ENCODE peak calls at places on chromosomes 3 and 15, in six cellular contexts. K is neural crest cell, P is A172, E is NCI-H1930, S is RPMI7951, R is activated gamma-delta T cell treated with Interleukin-2 at 50 U/mL for 16 hours. I is an unnamed sample.

GRCh38 chr3:155560594-155560993 is 184.3 kb downstream of the PLCH1 start:
- DNase-seq in K (no peak), P (peak; percentile 83), E (no peak), S (peak; percentile 66), R (no peak), I (no peak)

GRCh38 chr3:141288331-141288990 is 56.8 kb downstream of the PXYLP1 start:
- DNase-seq in K (no peak), P (no peak), E (no peak), S (no peak), R (no peak), I (no peak)

GRCh38 chr15:99682455-99682854 is 50.8 kb downstream of the LYSMD4 start:
- DNase-seq in K (no peak), P (peak; percentile 76), E (no peak), S (peak; percentile 72), R (no peak), I (no peak)

GRCh38 chr3:140499114-140499757 is 178.6 kb upstream of the TRIM42 start:
- DNase-seq in K (no peak), P (no peak), E (peak; percentile 20), S (peak; percentile 53), R (no peak), I (peak; percentile 26)

GRCh38 chr15:78909791-78910228 is 35.0 kb downstream of the CTSH start:
- DNase-seq in K (peak; percentile 52), P (peak; percentile 38), E (no peak), S (peak; percentile 51), R (no peak), I (peak; percentile 77)

GRCh38 chr15:38994310-38994709 is 429.7 kb upstream of the RASGRP1 start:
- DNase-seq in K (no peak), P (no peak), E (no peak), S (no peak), R (no peak), I (no peak)

GRCh38 chr15:50953302-50953701 is 44.8 kb downstream of the AP4E1 start:
- DNase-seq in K (no peak), P (no peak), E (no peak), S (no peak), R (no peak), I (no peak)

GRCh38 chr3:36480916-36481648 is 100.8 kb downstream of the STAC start:
- DNase-seq in K (no peak), P (no peak), E (no peak), S (no peak), R (no peak), I (no peak)

GRCh38 chr15:72592103-72592502 is 62.4 kb upstream of the GOLGA6B start:
- DNase-seq in K (no peak), P (no peak), E (no peak), S (no peak), R (no peak), I (no peak)

GRCh38 chr3:30527186-30527585 is 79.2 kb upstream of the TGFBR2 start:
- DNase-seq in K (no peak), P (no peak), E (no peak), S (no peak), R (no peak), I (no peak)

GRCh38 chr3:196793224-196793623 is 53.6 kb downstream of the PAK2 start:
- DNase-seq in K (no peak), P (peak; percentile 98), E (no peak), S (peak; percentile 88), R (no peak), I (peak; percentile 76)

GRCh38 chr3:13866406-13866965 is 13.4 kb downstream of the WNT7A start:
- DNase-seq in K (no peak), P (peak; percentile 59), E (no peak), S (peak; percentile 29), R (peak; percentile 26), I (no peak)

GRCh38 chr15:53840681-53841080 is 81.2 kb upstream of the WDR72 start:
- DNase-seq in K (no peak), P (no peak), E (no peak), S (no peak), R (no peak), I (no peak)

GRCh38 chr15:55775316-55775715 is 32.4 kb upstream of the PRTG start:
- DNase-seq in K (peak; percentile 41), P (no peak), E (no peak), S (peak; percentile 89), R (no peak), I (no peak)

GRCh38 chr3:74559301-74559700 is 55.2 kb downstream of the CNTN3 start:
- DNase-seq in K (no peak), P (no peak), E (peak; percentile 3), S (no peak), R (no peak), I (no peak)

GRCh38 chr15:75198560-75199346 is 2.9 kb upstream of the C15orf39 start:
- DNase-seq in K (no peak), P (peak; percentile 57), E (no peak), S (peak; percentile 72), R (no peak), I (peak; percentile 75)

GRCh38 chr3:74643636-74644035 is 29.2 kb upstream of the CNTN3 start:
- DNase-seq in K (no peak), P (no peak), E (no peak), S (no peak), R (no peak), I (no peak)